ENCODE peak calls at places on chromosomes 2 and 18, in ten cellular contexts. U is stimulated activated CD8-positive, alpha-beta memory T cell treated with anti-CD3 and anti-CD28 coated beads, Interleukin-7, amount 100 ng/mL, for 48 hours; T is HFFc6; Y is lower lobe of right lung; Q is neural crest cell; D is IMR-90; B is HFF-Myc; K is ovary; M is kidney tubule cell; C is iPS DF 19.7. V is an unnamed sample.

GRCh38 chr18:57461652-57462269 is 26.6 kb downstream of the ONECUT2 start:
- DNase-seq in Q (no peak), Y (no peak), T (no peak), B (no peak), M (no peak), K (no peak), D (no peak), U (no peak), C (no peak), V (no peak)

GRCh38 chr2:105344704-105345345 is 7.5 kb downstream of the C2orf49 start:
- DNase-seq in Y (no peak), K (no peak), U (no peak), D (peak), C (no peak), B (no peak), Q (no peak), T (peak), M (peak), V (no peak)

GRCh38 chr2:217662984-217663602 is 339.7 kb downstream of the TNS1 start:
- DNase-seq in T (peak), Y (no peak), Q (no peak), M (peak), B (no peak), D (peak), U (no peak), C (no peak), K (no peak), V (no peak)

GRCh38 chr2:8662239-8662879 is 19.5 kb upstream of the ID2 start:
- DNase-seq in K (no peak), C (no peak), D (peak), T (peak), Q (no peak), M (peak), U (no peak), B (peak), Y (peak), V (peak)

GRCh38 chr2:103804013-103804412 is 1042.2 kb downstream of the TMEM182 start:
- DNase-seq in M (no peak), Q (no peak), C (no peak), D (no peak), K (no peak), Y (no peak), U (no peak), T (no peak), B (no peak), V (no peak)

GRCh38 chr2:234495801-234496441 is 960 bp downstream of the ARL4C start:
- DNase-seq in T (no peak), D (peak), M (peak), Q (peak), Y (peak), C (no peak), K (no peak), B (no peak), U (no peak), V (no peak)

GRCh38 chr2:8149985-8150547 is 531.8 kb upstream of the ID2 start:
- DNase-seq in T (peak), K (no peak), C (no peak), Q (no peak), M (peak), B (no peak), D (peak), Y (no peak), U (no peak), V (no peak)

GRCh38 chr18:48803951-48804855 is 146.6 kb downstream of the SMAD7 start:
- DNase-seq in M (no peak), T (no peak), D (no peak), K (no peak), Q (no peak), C (no peak), Y (peak), U (no peak), B (no peak), V (no peak)

GRCh38 chr2:109064660-109065306 is 64.2 kb upstream of the SH3RF3 start:
- DNase-seq in D (no peak), Y (no peak), C (no peak), Q (no peak), M (no peak), U (no peak), B (no peak), K (no peak), T (no peak), V (no peak)

GRCh38 chr18:24764766-24765165 is 304.3 kb downstream of the HRH4 start:
- DNase-seq in M (no peak), Y (no peak), Q (no peak), D (peak), T (no peak), U (no peak), K (no peak), B (no peak), C (no peak), V (no peak)

GRCh38 chr2:108288534-108289106 is at the start of gene SULT1C2:
- DNase-seq in B (no peak), U (no peak), D (peak), M (peak), T (no peak), C (peak), K (no peak), Y (no peak), Q (no peak), V (no peak)

GRCh38 chr2:240983361-240983995 is 14.9 kb upstream of the SNED1 start:
- DNase-seq in Q (no peak), T (no peak), K (peak), Y (peak), U (peak), D (peak), B (no peak), C (peak), M (peak), V (peak)

GRCh38 chr18:27661320-27662049 is 476.4 kb upstream of the CHST9 start:
- DNase-seq in B (no peak), Q (no peak), C (no peak), D (no peak), Y (no peak), M (no peak), U (no peak), K (no peak), T (no peak), V (no peak)

GRCh38 chr2:218743072-218743471 is 32.4 kb downstream of the TTLL4 start:
- DNase-seq in U (no peak), Q (no peak), C (no peak), T (no peak), M (no peak), Y (no peak), K (no peak), B (no peak), D (no peak), V (no peak)

GRCh38 chr2:233143700-233144331 is 83.7 kb downstream of the INPP5D start:
- DNase-seq in U (no peak), B (no peak), Q (no peak), D (no peak), Y (no peak), C (no peak), M (no peak), K (no peak), T (no peak), V (no peak)